ENCODE peak calls at places on chromosomes 6 and 20, in four cellular contexts. D is psoas muscle, Y is A549, L is upper lobe of right lung. T is an unnamed sample.

GRCh38 chr6:70846207-70846835 is 110.5 kb downstream of the B3GAT2 start:
- DNase-seq in D (no peak), Y (no peak), L (no peak), T (no peak)

GRCh38 chr20:51037499-51038110 is 14.7 kb upstream of the KCNG1 start:
- DNase-seq in D (no peak), Y (no peak), L (peak), T (peak)

GRCh38 chr6:1039191-1039590 is 272.7 kb upstream of the FOXQ1 start:
- DNase-seq in D (no peak), Y (no peak), L (no peak), T (no peak)

GRCh38 chr6:132011582-132011981 is 60.4 kb upstream of the CCN2 start:
- DNase-seq in D (no peak), Y (no peak), L (no peak), T (no peak)

GRCh38 chr6:28657756-28658465 is 132.2 kb downstream of the GPX5 start:
- DNase-seq in D (no peak), Y (peak), L (no peak), T (no peak)

GRCh38 chr6:126040826-126041225 is 54.5 kb downstream of the TRMT11 start:
- DNase-seq in D (no peak), Y (peak), L (no peak), T (no peak)

GRCh38 chr20:4813839-4814695 is 92.4 kb downstream of the PRND start:
- DNase-seq in D (no peak), Y (no peak), L (no peak), T (peak)

GRCh38 chr20:5088688-5089087 is 31.1 kb downstream of the PCNA start:
- DNase-seq in D (no peak), Y (no peak), L (no peak), T (no peak)

GRCh38 chr6:169960531-169960890 is 209.1 kb downstream of the ERMARD start:
- DNase-seq in D (no peak), Y (no peak), L (no peak), T (peak)

GRCh38 chr6:24775520-24776058 is 852 bp downstream of the GMNN start:
- DNase-seq in D (no peak), Y (no peak), L (no peak), T (no peak)

GRCh38 chr6:30122515-30122914 is 9.6 kb upstream of the TRIM31 start:
- DNase-seq in D (no peak), Y (no peak), L (no peak), T (no peak)

GRCh38 chr6:110748458-110748857 is 66.8 kb downstream of the CDK19 start:
- DNase-seq in D (no peak), Y (no peak), L (no peak), T (no peak)

GRCh38 chr6:106642476-106642875 is 13.1 kb downstream of the QRSL1 start:
- DNase-seq in D (no peak), Y (no peak), L (no peak), T (no peak)

GRCh38 chr6:22448311-22448711 is 121.1 kb upstream of the HDGFL1 start:
- DNase-seq in D (no peak), Y (peak), L (no peak), T (no peak)

GRCh38 chr6:148166339-148166949 is 176.2 kb upstream of the SASH1 start:
- DNase-seq in D (no peak), Y (peak), L (no peak), T (no peak)

GRCh38 chr6:2861071-2861821 is 19.6 kb upstream of the SERPINB1 start:
- DNase-seq in D (no peak), Y (no peak), L (no peak), T (no peak)

GRCh38 chr20:33840759-33841438 is 29.8 kb downstream of the CHMP4B start:
- DNase-seq in D (no peak), Y (no peak), L (no peak), T (no peak)

GRCh38 chr20:47591231-47591630 is 89.5 kb downstream of the NCOA3 start:
- DNase-seq in D (no peak), Y (no peak), L (no peak), T (no peak)
- TF ChIP-seq CTCF in D (no peak), Y (no peak), L (no peak), T (no peak)

GRCh38 chr6:129114992-129115391 is 232.1 kb downstream of the LAMA2 start:
- DNase-seq in D (no peak), Y (no peak), L (no peak), T (no peak)
- H3K27ac ChIP-seq in D (no peak), Y (no peak), L (no peak), T (no peak)

GRCh38 chr6:124963416-124964083 is 1.3 kb downstream of the RNF217 start:
- DNase-seq in D (peak), Y (no peak), L (no peak), T (no peak)

GRCh38 chr6:124961468-124961783 is 811 bp upstream of the RNF217 start:
- DNase-seq in D (no peak), Y (no peak), L (no peak), T (no peak)

GRCh38 chr6:124964084-124964763 is 2.0 kb downstream of the RNF217 start:
- DNase-seq in D (peak), Y (no peak), L (no peak), T (no peak)

GRCh38 chr6:124961784-124962611 is at the start of gene RNF217:
- DNase-seq in D (peak), Y (peak), L (peak), T (peak)

GRCh38 chr6:124962617-124963415 is 579 bp downstream of the RNF217 start:
- DNase-seq in D (peak), Y (peak), L (peak), T (peak)
- TF ChIP-seq CTCF in D (peak), Y (peak), L (peak), T (no peak)

DNA sequence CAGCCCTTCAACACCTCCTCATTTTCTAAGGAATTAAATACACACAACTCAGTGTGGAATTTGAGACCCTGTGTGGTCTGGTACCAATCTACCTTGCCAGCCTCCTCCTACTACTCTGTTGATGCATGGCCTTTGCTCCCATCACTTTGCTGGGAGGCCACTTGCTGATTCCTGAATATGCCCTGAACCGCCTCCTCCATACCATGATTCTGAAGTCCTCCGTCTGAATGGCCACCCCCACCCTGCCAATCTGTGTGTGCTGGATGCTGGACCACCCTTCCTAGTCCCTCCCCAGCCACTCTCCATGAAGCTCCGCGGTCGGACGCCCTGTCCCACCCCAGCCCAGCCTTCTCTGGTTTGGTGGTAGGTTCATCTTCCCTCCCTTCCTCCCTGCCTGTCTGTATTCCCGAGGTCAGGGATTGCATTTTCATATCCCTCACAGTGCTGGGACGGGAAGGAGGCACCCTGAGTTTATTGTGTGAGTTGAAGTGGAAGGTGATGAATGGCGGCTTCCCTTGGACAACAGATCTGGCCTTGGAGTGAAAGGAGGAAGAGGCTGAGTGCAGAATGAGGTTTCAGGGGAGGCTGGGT is 138.3 kb downstream of the CDC5L start:
- DNase-seq in D (no peak), Y (no peak), L (no peak), T (no peak)
- H3K27ac ChIP-seq in D (no peak), Y (no peak), L (no peak), T (no peak)

DNA sequence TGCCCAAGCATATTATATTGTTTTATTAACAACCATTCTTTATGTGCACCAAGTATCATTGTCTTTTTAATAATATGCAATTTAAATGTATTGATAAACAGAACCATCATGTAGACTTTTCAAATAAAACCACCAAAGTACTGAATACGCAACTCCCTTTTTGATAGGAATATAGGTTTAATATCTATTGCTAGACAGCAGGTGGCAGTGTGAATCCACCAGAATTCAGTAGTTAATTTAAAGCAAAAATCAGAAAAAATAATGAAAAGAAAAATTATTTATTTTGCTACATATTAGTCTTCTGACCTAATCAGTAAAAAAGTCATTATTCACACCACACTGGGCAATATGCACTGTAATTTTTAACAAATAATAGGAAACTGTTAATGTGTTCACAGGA is 143.7 kb downstream of the KLHL32 start:
- DNase-seq in D (no peak), Y (peak), L (no peak), T (no peak)
- TF ChIP-seq CTCF in D (peak), Y (peak), L (peak), T (peak)

GRCh38 chr20:37350655-37351574 is 5.0 kb downstream of the SRC start:
- DNase-seq in D (no peak), Y (no peak), L (peak), T (peak)

GRCh38 chr20:37347891-37348642 is 2.1 kb downstream of the SRC start:
- DNase-seq in D (no peak), Y (no peak), L (peak), T (peak)

GRCh38 chr20:37351689-37352610 is 6.0 kb downstream of the SRC start:
- DNase-seq in D (no peak), Y (no peak), L (peak), T (peak)

GRCh38 chr20:37348643-37349516 is 2.9 kb downstream of the SRC start:
- DNase-seq in D (no peak), Y (no peak), L (peak), T (peak)

DNA sequence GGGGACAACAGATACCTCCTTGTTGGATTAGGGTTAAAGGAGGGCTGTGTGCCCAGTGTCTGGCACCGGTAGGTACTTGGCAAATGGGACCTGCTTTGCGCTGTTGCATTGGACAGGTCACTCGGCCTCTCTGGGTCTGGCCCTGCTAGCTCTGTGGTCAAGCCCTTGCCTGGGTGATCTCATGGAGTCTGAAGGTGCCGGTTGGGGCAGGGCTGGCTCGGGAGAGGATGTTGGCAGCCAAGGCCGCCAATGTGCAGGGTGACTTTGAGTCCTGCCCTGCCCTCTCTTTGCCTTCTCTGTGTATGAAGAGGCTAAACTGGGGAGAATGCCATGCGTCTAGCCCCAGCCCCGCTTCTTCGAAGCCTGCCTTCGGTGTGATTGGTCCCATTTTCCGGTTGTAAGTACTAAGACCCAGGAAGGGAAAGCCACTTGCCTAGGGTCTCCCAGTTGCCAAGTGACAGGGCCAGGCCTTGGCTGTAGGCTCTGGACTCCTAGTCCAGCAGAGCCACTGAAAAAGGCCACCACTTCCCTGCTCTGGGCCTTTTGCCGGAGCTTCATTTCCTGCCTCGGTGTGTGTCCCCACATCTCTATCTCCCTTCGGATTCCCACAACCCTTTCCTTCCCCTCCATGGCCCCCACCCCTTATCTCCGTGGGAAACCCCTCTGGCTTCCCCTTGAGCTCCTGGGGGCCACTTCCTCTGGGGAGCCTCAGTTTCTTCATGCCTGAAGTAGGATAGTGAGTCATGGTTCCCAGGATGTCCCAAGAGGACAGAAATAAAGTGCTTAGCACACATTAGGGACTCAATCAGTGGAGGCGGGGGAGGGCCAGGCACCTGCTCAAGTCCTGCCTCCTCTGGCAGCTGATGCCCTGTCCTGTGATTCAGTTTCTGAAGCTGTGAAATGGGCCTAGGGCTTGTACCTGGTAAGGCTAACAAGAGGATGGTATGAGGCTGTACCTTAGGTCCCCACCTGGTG is 3.9 kb downstream of the SRC start:
- DNase-seq in D (peak), Y (no peak), L (peak), T (peak)
- H3K27ac ChIP-seq in D (no peak), Y (peak), L (peak), T (no peak)

GRCh38 chr6:43181942-43182860 is at the start of gene CUL9:
- DNase-seq in D (peak), Y (peak), L (peak), T (peak)
- TF ChIP-seq CTCF in D (no peak), Y (no peak), L (no peak), T (no peak)

T was measured in spleen.